ENCODE peak calls at places on chromosome 6, in nine cellular contexts. T is stromal cell of bone marrow; E is astrocyte of the spinal cord; H is psoas muscle; O is activated CD8-positive, alpha-beta memory T cell treated with anti-CD3 and anti-CD28 coated beads, Interleukin-2, amount 10 ng/mL, durations not matched to agents 7 days and 5 days; P is cardiac muscle cell; X is KBM-7; M is T-helper 1 cell; N is hippocampal formation. B is an unnamed sample.

GRCh38 chr6:52562915-52563314 is 13.9 kb downstream of the TRAM2 start:
- DNase-seq in M (no peak), P (no peak), N (no peak), E (no peak), X (no peak), O (no peak), T (no peak), H (no peak), B (no peak)

GRCh38 chr6:38063973-38064372 is 244.4 kb downstream of the ZFAND3 start:
- DNase-seq in O (no peak), N (no peak), P (no peak), H (no peak), X (no peak), M (no peak), E (no peak), T (no peak), B (no peak)

GRCh38 chr6:15410126-15410391 is 164.2 kb downstream of the JARID2 start:
- DNase-seq in T (no peak), H (no peak), X (no peak), N (no peak), P (no peak), M (no peak), E (no peak), O (no peak), B (no peak)

GRCh38 chr6:14709066-14709670 is 536.7 kb upstream of the JARID2 start:
- DNase-seq in P (no peak), H (no peak), O (no peak), N (no peak), X (no peak), T (no peak), E (no peak), M (no peak), B (no peak)

GRCh38 chr6:82761674-82762345 is 303.8 kb downstream of the UBE3D start:
- DNase-seq in M (no peak), H (no peak), P (peak), E (peak), N (no peak), O (no peak), T (peak), X (no peak), B (no peak)

GRCh38 chr6:109174911-109175310 is 79.6 kb downstream of the CEP57L1 start:
- DNase-seq in P (no peak), M (no peak), X (no peak), T (peak), H (no peak), E (peak), N (no peak), O (no peak), B (no peak)

GRCh38 chr6:20907486-20908071 is 373.3 kb downstream of the CDKAL1 start:
- DNase-seq in M (no peak), O (no peak), P (no peak), T (peak), E (no peak), N (no peak), X (no peak), H (no peak), B (peak)

GRCh38 chr6:57324538-57324937 is 7.1 kb downstream of the PRIM2 start:
- DNase-seq in M (no peak), H (no peak), E (peak), N (peak), T (no peak), X (peak), O (no peak), P (no peak), B (no peak)

GRCh38 chr6:109695468-109695867 is 4.4 kb downstream of the FIG4 start:
- DNase-seq in M (no peak), H (no peak), E (no peak), O (no peak), T (no peak), N (no peak), X (no peak), P (no peak), B (no peak)

GRCh38 chr6:12578751-12579150 is 137.8 kb upstream of the PHACTR1 start:
- DNase-seq in T (no peak), N (no peak), O (no peak), H (no peak), X (no peak), P (no peak), M (no peak), E (peak), B (no peak)

GRCh38 chr6:169536446-169537170 is 165.2 kb downstream of the WDR27 start:
- DNase-seq in M (no peak), X (no peak), H (no peak), T (peak), N (no peak), E (peak), P (no peak), O (no peak), B (no peak)

GRCh38 chr6:30835576-30835975 is 48.7 kb upstream of the DDR1 start:
- DNase-seq in O (no peak), H (no peak), P (no peak), E (no peak), T (no peak), M (no peak), X (no peak), N (no peak), B (no peak)

GRCh38 chr6:32581275-32582095 is 8.2 kb downstream of the HLA-DRB1 start:
- DNase-seq in H (no peak), N (no peak), T (no peak), O (no peak), P (peak), M (no peak), E (no peak), X (peak), B (no peak)

GRCh38 chr6:155154158-155154830 is 109.5 kb upstream of the CLDN20 start:
- DNase-seq in X (peak), N (no peak), O (peak), H (no peak), P (no peak), M (no peak), T (peak), E (peak), B (no peak)

GRCh38 chr6:111800468-111800760 is 72.8 kb downstream of the FYN start:
- DNase-seq in O (no peak), E (no peak), P (no peak), M (no peak), T (no peak), H (no peak), X (no peak), N (no peak), B (no peak)

GRCh38 chr6:82348130-82348529 is 15.5 kb upstream of the TPBG start:
- DNase-seq in M (no peak), E (no peak), H (no peak), T (no peak), P (no peak), N (no peak), X (no peak), O (no peak), B (no peak)

GRCh38 chr6:78059171-78059570 is 406.3 kb downstream of the MEI4 start:
- DNase-seq in E (no peak), T (no peak), X (no peak), H (no peak), P (no peak), O (no peak), M (no peak), N (no peak), B (no peak)

GRCh38 chr6:6734463-6735455 is 146.2 kb downstream of the LY86 start:
- DNase-seq in M (no peak), O (no peak), H (no peak), X (no peak), N (no peak), E (no peak), T (no peak), P (no peak), B (no peak)

GRCh38 chr6:109484161-109484560 is 1.1 kb upstream of the ZBTB24 start:
- DNase-seq in H (no peak), M (no peak), X (no peak), N (no peak), O (no peak), P (no peak), T (no peak), E (peak), B (no peak)

GRCh38 chr6:36657942-36658544 is 20.5 kb upstream of the CDKN1A start:
- DNase-seq in X (no peak), E (peak), M (no peak), T (peak), O (no peak), H (no peak), P (no peak), N (no peak), B (no peak)

GRCh38 chr6:113011389-113011788 is 664.3 kb downstream of the RFPL4B start:
- DNase-seq in H (no peak), E (no peak), N (no peak), M (no peak), X (no peak), O (no peak), P (no peak), T (no peak), B (no peak)

GRCh38 chr6:11974089-11974488 is 38.0 kb upstream of the HIVEP1 start:
- DNase-seq in T (no peak), E (peak), X (no peak), P (no peak), M (no peak), O (no peak), N (no peak), H (no peak), B (no peak)

GRCh38 chr6:41711323-41712038 is 23.9 kb downstream of the TFEB start:
- DNase-seq in H (peak), P (no peak), X (no peak), M (no peak), O (no peak), N (no peak), T (no peak), E (no peak), B (no peak)

GRCh38 chr6:130859161-130859867 is 32.1 kb downstream of the SMLR1 start:
- DNase-seq in T (no peak), O (no peak), E (no peak), P (no peak), N (no peak), M (no peak), X (no peak), H (no peak), B (no peak)

GRCh38 chr6:35073211-35073610 is 67.9 kb downstream of the TCP11 start:
- DNase-seq in M (no peak), E (no peak), T (no peak), O (no peak), P (no peak), H (peak), N (no peak), X (no peak), B (no peak)

GRCh38 chr6:24721461-24722215 is 2.7 kb upstream of the C6orf62 start:
- DNase-seq in T (peak), N (no peak), O (peak), M (peak), X (no peak), P (no peak), H (no peak), E (no peak), B (no peak)

GRCh38 chr6:136525586-136526195 is 24.5 kb downstream of the MAP7 start:
- DNase-seq in E (no peak), T (no peak), M (no peak), P (no peak), O (no peak), H (no peak), X (no peak), N (peak), B (no peak)

GRCh38 chr6:105317607-105318533 is 85.0 kb downstream of the PREP start:
- DNase-seq in P (no peak), H (no peak), E (no peak), O (no peak), T (no peak), N (no peak), M (no peak), X (no peak), B (no peak)

GRCh38 chr6:32176476-32177181 is 745 bp upstream of the AGPAT1 start:
- DNase-seq in N (no peak), H (no peak), E (no peak), O (no peak), X (no peak), M (no peak), P (no peak), T (no peak), B (no peak)

GRCh38 chr6:124441430-124441829 is 520.8 kb upstream of the RNF217 start:
- DNase-seq in N (no peak), O (no peak), P (no peak), T (no peak), H (no peak), E (no peak), X (no peak), M (no peak), B (no peak)

GRCh38 chr6:5516036-5516435 is 254.7 kb downstream of the FARS2 start:
- DNase-seq in X (no peak), M (no peak), H (no peak), O (no peak), E (no peak), T (no peak), N (no peak), P (no peak), B (no peak)

GRCh38 chr6:150345786-150346185 is 23.0 kb upstream of the IYD start:
- DNase-seq in N (no peak), T (peak), X (no peak), P (no peak), H (no peak), M (no peak), E (no peak), O (no peak), B (no peak)

GRCh38 chr6:157768863-157769551 is 54.0 kb upstream of the SNX9 start:
- DNase-seq in O (no peak), E (no peak), N (no peak), P (no peak), X (no peak), M (no peak), H (no peak), T (no peak), B (no peak)

GRCh38 chr6:53033764-53034163 is 31.4 kb upstream of the FBXO9 start:
- DNase-seq in P (no peak), H (no peak), M (no peak), X (no peak), E (peak), O (no peak), N (no peak), T (peak), B (no peak)

GRCh38 chr6:41156001-41156400 is 1.9 kb upstream of the TREML1 start:
- DNase-seq in O (no peak), T (no peak), X (no peak), P (no peak), N (no peak), H (no peak), E (no peak), M (no peak), B (no peak)

B was measured in sciatic nerve.